ENCODE peak calls at places on chromosome 9, in six cellular contexts. K is body of pancreas, E is fibroblast of lung, H is GM23248, X is HCT116, L is stomach. W is an unnamed sample. For H3K36me3, the result is how much of the 10 kb centered on the place peaks cover.

GRCh38 chr9:72856985-72857631 is 95.7 kb downstream of the ALDH1A1 start:
- DNase-seq in K (peak), E (peak), H (peak), X (peak), L (peak), W (no peak)

GRCh38 chr9:117400131-117400530 is 14.7 kb downstream of the ASTN2 start:
- DNase-seq in K (peak), E (no peak), H (no peak), X (no peak), L (peak), W (no peak)

GRCh38 chr9:93207860-93208734 is 24.2 kb downstream of the WNK2 start:
- DNase-seq in K (no peak), E (no peak), H (peak), X (no peak), L (no peak), W (no peak)

GRCh38 chr9:127562271-127562780 is 49.8 kb upstream of the STXBP1 start:
- DNase-seq in K (no peak), E (no peak), H (no peak), X (no peak), L (no peak), W (no peak)

GRCh38 chr9:133992780-133993634 is 883 bp upstream of the VAV2 start:
- DNase-seq in K (peak), E (peak), H (peak), X (peak), L (peak), W (peak)

GRCh38 chr9:108125541-108125940 is 636.0 kb upstream of the KLF4 start:
- DNase-seq in K (no peak), E (no peak), H (peak), X (no peak), L (no peak), W (no peak)

GRCh38 chr9:134386951-134387831 is 60.9 kb downstream of the RXRA start:
- DNase-seq in K (peak), E (peak), H (peak), X (no peak), L (peak), W (no peak)

GRCh38 chr9:98323051-98323830 is 67.8 kb upstream of the TBC1D2 start:
- DNase-seq in K (no peak), E (no peak), H (no peak), X (no peak), L (no peak), W (no peak)

GRCh38 chr9:74942801-74943200 is 9.9 kb downstream of the C9orf40 start:
- DNase-seq in K (no peak), E (no peak), H (no peak), X (no peak), L (no peak), W (peak)

GRCh38 chr9:27168951-27169350 is 59.9 kb downstream of the TEK start:
- DNase-seq in K (no peak), E (no peak), H (no peak), X (no peak), L (no peak), W (no peak)

GRCh38 chr9:72048850-72049249 is 11.6 kb downstream of the C9orf57 start:
- DNase-seq in K (no peak), E (peak), H (no peak), X (no peak), L (no peak), W (no peak)

GRCh38 chr9:7166074-7166473 is 408.3 kb downstream of the KDM4C start:
- DNase-seq in K (no peak), E (no peak), H (no peak), X (no peak), L (no peak), W (no peak)

GRCh38 chr9:120855827-120856636 is 13.3 kb upstream of the PSMD5 start:
- DNase-seq in K (no peak), E (no peak), H (no peak), X (no peak), L (no peak), W (no peak)

GRCh38 chr9:71465392-71465791 is 302.9 kb downstream of the CEMIP2 start:
- DNase-seq in K (no peak), E (no peak), H (no peak), X (no peak), L (no peak), W (no peak)

GRCh38 chr9:39588056-39588814 is 232.8 kb downstream of the SPATA31A1 start:
- DNase-seq in K (no peak), E (no peak), H (no peak), X (no peak), L (no peak), W (no peak)

GRCh38 chr9:125785187-125785840 is 38.1 kb downstream of the PBX3 start:
- DNase-seq in K (no peak), E (no peak), H (no peak), X (no peak), L (no peak), W (peak)

GRCh38 chr9:98811051-98811650 is 3.7 kb downstream of the GALNT12 start:
- DNase-seq in K (no peak), E (peak), H (peak), X (no peak), L (no peak), W (no peak)

GRCh38 chr9:38527507-38527906 is 92.9 kb downstream of the ANKRD18A start:
- DNase-seq in K (no peak), E (no peak), H (no peak), X (no peak), L (no peak), W (no peak)

GRCh38 chr9:27125030-27125429 is 16.0 kb downstream of the TEK start:
- DNase-seq in K (peak), E (peak), H (peak), X (peak), L (peak), W (no peak)

GRCh38 chr9:114382951-114383865 is 4.6 kb downstream of the AKNA start:
- DNase-seq in K (no peak), E (peak), H (peak), X (no peak), L (no peak), W (peak)

GRCh38 chr9:135501261-135502167 is 1.0 kb downstream of the MRPS2 start:
- DNase-seq in K (no peak), E (no peak), H (peak), X (no peak), L (peak), W (no peak)

GRCh38 chr9:133049043-133049442 is 12.7 kb upstream of the CEL start:
- DNase-seq in K (no peak), E (no peak), H (no peak), X (no peak), L (no peak), W (no peak)

GRCh38 chr9:127783111-127783621 is 2.7 kb upstream of the CDK9 start:
- DNase-seq in K (no peak), E (no peak), H (no peak), X (no peak), L (peak), W (peak)

GRCh38 chr9:98995059-98995665 is 51.5 kb downstream of the COL15A1 start:
- DNase-seq in K (peak), E (peak), H (peak), X (no peak), L (peak), W (no peak)

GRCh38 chr9:105067895-105068580 is 140.1 kb upstream of the ABCA1 start:
- DNase-seq in K (no peak), E (peak), H (peak), X (no peak), L (no peak), W (no peak)

GRCh38 chr9:96395964-96396363 is 12.5 kb upstream of the SLC35D2 start:
- DNase-seq in K (no peak), E (no peak), H (no peak), X (no peak), L (no peak), W (no peak)

GRCh38 chr9:16003785-16004184 is 450.9 kb downstream of the CCDC171 start:
- DNase-seq in K (no peak), E (no peak), H (no peak), X (no peak), L (no peak), W (no peak)

GRCh38 chr9:124183772-124184171 is 74.0 kb upstream of the NEK6 start:
- DNase-seq in K (no peak), E (no peak), H (no peak), X (no peak), L (no peak), W (no peak)

GRCh38 chr9:109013678-109014145 is 413 bp upstream of the CTNNAL1 start:
- DNase-seq in K (no peak), E (no peak), H (peak), X (no peak), L (no peak), W (no peak)

GRCh38 chr9:129336130-129336528 is 158.1 kb upstream of the IER5L start:
- DNase-seq in K (no peak), E (no peak), H (peak), X (no peak), L (no peak), W (no peak)

GRCh38 chr9:89666950-89667349 is 62.1 kb downstream of the GADD45G start:
- DNase-seq in K (no peak), E (no peak), H (no peak), X (no peak), L (no peak), W (no peak)

GRCh38 chr9:81397735-81398381 is 291.5 kb downstream of the TLE1 start:
- DNase-seq in K (no peak), E (no peak), H (no peak), X (no peak), L (no peak), W (no peak)

GRCh38 chr9:8745347-8745746 is 945.8 kb upstream of the DMAC1 start:
- DNase-seq in K (no peak), E (no peak), H (no peak), X (no peak), L (no peak), W (no peak)

GRCh38 chr9:33287087-33287490 is 3.2 kb upstream of the NFX1 start:
- DNase-seq in K (peak), E (peak), H (peak), X (peak), L (peak), W (no peak)

GRCh38 chr9:84860423-84861115 is 191.0 kb downstream of the NTRK2 start:
- DNase-seq in K (no peak), E (no peak), H (no peak), X (no peak), L (no peak), W (no peak)
- H3K36me3 ChIP-seq in K (under half), E (under half), H (under half), X (under half), L (under half), W (under half)

GRCh38 chr9:130696139-130696650 is 2.6 kb downstream of the EXOSC2 start:
- DNase-seq in K (no peak), E (no peak), H (no peak), X (no peak), L (no peak), W (no peak)
- H3K27ac ChIP-seq in K (no peak), E (no peak), H (no peak), X (no peak), L (no peak), W (no peak)

GRCh38 chr9:85969727-85970126 is 28.8 kb downstream of the NAA35 start:
- DNase-seq in K (no peak), E (no peak), H (no peak), X (no peak), L (no peak), W (no peak)
- H3K36me3 ChIP-seq in K (under half), E (under half), H (under half), X (under half), L (half or more), W (under half)

GRCh38 chr9:69421908-69422801 is 97.1 kb downstream of the ENTREP1 start:
- DNase-seq in K (peak), E (peak), H (peak), X (peak), L (peak), W (peak)

GRCh38 chr9:69425402-69425801 is 100.4 kb downstream of the ENTREP1 start:
- DNase-seq in K (no peak), E (no peak), H (no peak), X (no peak), L (no peak), W (no peak)

GRCh38 chr9:69420611-69421270 is 95.7 kb downstream of the ENTREP1 start:
- DNase-seq in K (no peak), E (no peak), H (peak), X (no peak), L (no peak), W (no peak)
- H3K27ac ChIP-seq in K (no peak), E (no peak), H (no peak), X (no peak), L (no peak), W (no peak)

GRCh38 chr9:100306283-100306682 is 46.5 kb downstream of the TEX10 start:
- DNase-seq in K (no peak), E (no peak), H (no peak), X (no peak), L (no peak), W (no peak)
- H3K36me3 ChIP-seq in K (under half), E (under half), H (under half), X (under half), L (half or more), W (under half)

GRCh38 chr9:627571-627970 is 213.9 kb upstream of the DMRT1 start:
- DNase-seq in K (no peak), E (no peak), H (no peak), X (no peak), L (no peak), W (no peak)

GRCh38 chr9:631596-631995 is 209.9 kb upstream of the DMRT1 start:
- DNase-seq in K (no peak), E (no peak), H (peak), X (no peak), L (no peak), W (no peak)

GRCh38 chr9:626591-626990 is 214.9 kb upstream of the DMRT1 start:
- DNase-seq in K (no peak), E (peak), H (peak), X (no peak), L (no peak), W (no peak)

GRCh38 chr9:629136-629535 is 212.4 kb upstream of the DMRT1 start:
- DNase-seq in K (no peak), E (no peak), H (no peak), X (no peak), L (no peak), W (no peak)

GRCh38 chr9:630817-631216 is 210.7 kb upstream of the DMRT1 start:
- DNase-seq in K (no peak), E (no peak), H (peak), X (no peak), L (no peak), W (no peak)
- H3K27ac ChIP-seq in K (no peak), E (no peak), H (no peak), X (no peak), L (no peak), W (no peak)

W was measured in CD8-positive, alpha-beta memory T cell.